ENCODE peak calls at places on chromosomes 16 and 17, in eight cellular contexts. W is upper lobe of right lung, C is neural progenitor cell, X is cardiac muscle cell, T is Peyer's patch, S is body of pancreas, M is fibroblast of the aortic adventitia, U is heart left ventricle. K is an unnamed sample.

GRCh38 chr17:45170976-45171337 is 9.3 kb downstream of the HEXIM2 start:
- DNase-seq in W (peak; percentile 73), C (no peak), X (peak; percentile 83), T (no peak), S (peak; percentile 85), M (peak; percentile 87), U (peak; percentile 53), K (peak; percentile 76)

GRCh38 chr16:4317471-4318170 is 1.8 kb downstream of the GLIS2 start:
- DNase-seq in W (peak; percentile 71), C (peak; percentile 84), X (peak; percentile 25), T (no peak), S (peak; percentile 45), M (peak; percentile 62), U (no peak), K (no peak)

GRCh38 chr17:27478901-27479531 is 22.8 kb downstream of the KSR1 start:
- DNase-seq in W (no peak), C (no peak), X (no peak), T (no peak), S (no peak), M (no peak), U (no peak), K (no peak)

GRCh38 chr17:14947671-14948070 is 317.5 kb downstream of the PMP22 start:
- DNase-seq in W (no peak), C (no peak), X (no peak), T (no peak), S (no peak), M (no peak), U (no peak), K (no peak)

GRCh38 chr17:5003214-5003867 is 5.6 kb downstream of the KIF1C start:
- DNase-seq in W (no peak), C (no peak), X (no peak), T (no peak), S (no peak), M (no peak), U (no peak), K (no peak)

GRCh38 chr17:34615326-34615725 is 35.9 kb downstream of the TMEM132E start:
- DNase-seq in W (no peak), C (no peak), X (no peak), T (no peak), S (no peak), M (no peak), U (no peak), K (no peak)

GRCh38 chr16:13935408-13935807 is 15.5 kb downstream of the ERCC4 start:
- DNase-seq in W (no peak), C (peak; percentile 66), X (no peak), T (no peak), S (no peak), M (no peak), U (no peak), K (no peak)

GRCh38 chr17:48630009-48630924 is 4.1 kb upstream of the HOXB9 start:
- DNase-seq in W (no peak), C (no peak), X (no peak), T (no peak), S (no peak), M (no peak), U (no peak), K (no peak)

GRCh38 chr16:64094170-64094960 is 1027.5 kb downstream of the CDH11 start:
- DNase-seq in W (no peak), C (peak; percentile 58), X (no peak), T (no peak), S (no peak), M (no peak), U (no peak), K (peak; percentile 16)

GRCh38 chr17:12744298-12744697 is 45.0 kb upstream of the ARHGAP44 start:
- DNase-seq in W (no peak), C (no peak), X (peak; percentile 36), T (no peak), S (no peak), M (no peak), U (peak; percentile 66), K (peak; percentile 47)

GRCh38 chr17:54172096-54172495 is 349.4 kb downstream of the KIF2B start:
- DNase-seq in W (no peak), C (no peak), X (no peak), T (no peak), S (no peak), M (no peak), U (no peak), K (no peak)

GRCh38 chr16:15961060-15961511 is 11.7 kb downstream of the ABCC1 start:
- DNase-seq in W (no peak), C (no peak), X (no peak), T (peak; percentile 41), S (no peak), M (peak; percentile 29), U (no peak), K (peak; percentile 31)

GRCh38 chr17:17722081-17722905 is 41.0 kb downstream of the RAI1 start:
- DNase-seq in W (no peak), C (peak; percentile 71), X (no peak), T (no peak), S (no peak), M (no peak), U (no peak), K (no peak)

GRCh38 chr16:65315004-65315398 is 193.1 kb upstream of the CDH11 start:
- DNase-seq in W (no peak), C (peak; percentile 2), X (peak; percentile 66), T (no peak), S (peak; percentile 16), M (peak; percentile 92), U (peak; percentile 65), K (peak; percentile 49)

GRCh38 chr16:55476625-55477533 is 2.1 kb upstream of the MMP2 start:
- DNase-seq in W (no peak), C (no peak), X (no peak), T (no peak), S (no peak), M (peak; percentile 69), U (peak; percentile 66), K (no peak)

GRCh38 chr17:5780476-5780875 is 196.2 kb upstream of the NLRP1 start:
- DNase-seq in W (no peak), C (no peak), X (peak; percentile 39), T (no peak), S (no peak), M (peak; percentile 45), U (no peak), K (peak; percentile 48)

GRCh38 chr17:44924107-44924544 is 8.8 kb upstream of the GFAP start:
- DNase-seq in W (peak; percentile 33), C (no peak), X (no peak), T (no peak), S (no peak), M (no peak), U (no peak), K (no peak)

GRCh38 chr16:47780213-47780612 is 319.1 kb downstream of the PHKB start:
- DNase-seq in W (no peak), C (no peak), X (no peak), T (no peak), S (no peak), M (no peak), U (no peak), K (no peak)

GRCh38 chr17:18226284-18226945 is 980 bp downstream of the LLGL1 start:
- DNase-seq in W (no peak), C (no peak), X (no peak), T (no peak), S (no peak), M (no peak), U (no peak), K (no peak)

GRCh38 chr16:47197536-47198179 is 53.9 kb upstream of the NETO2 start:
- DNase-seq in W (no peak), C (no peak), X (peak; percentile 92), T (no peak), S (peak; percentile 13), M (peak; percentile 72), U (peak; percentile 42), K (peak; percentile 91)

GRCh38 chr17:58052951-58053715 is 30.1 kb upstream of the DYNLL2 start:
- DNase-seq in W (no peak), C (no peak), X (no peak), T (no peak), S (no peak), M (no peak), U (no peak), K (no peak)

GRCh38 chr16:65731840-65732239 is 610.0 kb upstream of the CDH11 start:
- DNase-seq in W (no peak), C (no peak), X (no peak), T (no peak), S (no peak), M (peak; percentile 34), U (no peak), K (no peak)

GRCh38 chr17:59785091-59785799 is 77.8 kb downstream of the VMP1 start:
- DNase-seq in W (no peak), C (no peak), X (no peak), T (no peak), S (no peak), M (peak; percentile 33), U (no peak), K (no peak)

GRCh38 chr16:59611556-59611955 is 877.4 kb upstream of the GOT2 start:
- DNase-seq in W (no peak), C (no peak), X (no peak), T (no peak), S (no peak), M (no peak), U (no peak), K (no peak)

GRCh38 chr16:68711421-68712139 is 25.5 kb upstream of the CDH1 start:
- DNase-seq in W (no peak), C (no peak), X (no peak), T (no peak), S (no peak), M (no peak), U (peak; percentile 20), K (no peak)

GRCh38 chr16:2008009-2008526 is 1.6 kb downstream of the ZNF598 start:
- DNase-seq in W (no peak), C (no peak), X (peak; percentile 72), T (no peak), S (peak; percentile 83), M (peak; percentile 80), U (peak; percentile 24), K (peak; percentile 72)
- H3K4me3 ChIP-seq in W (peak overlapping the region; percentile 84), C (peak overlapping the region; percentile 100), X (peak overlapping the region; percentile 92), T (no peak overlapping the region), S (no peak overlapping the region), M (peak overlapping the region; percentile 81), U (no peak overlapping the region), K (peak overlapping the region; percentile 68)

GRCh38 chr16:24253192-24253591 is 2.9 kb upstream of the CACNG3 start:
- DNase-seq in W (no peak), C (peak; percentile 83), X (peak; percentile 48), T (peak; percentile 17), S (peak; percentile 22), M (peak; percentile 6), U (no peak), K (peak; percentile 29)
- TF ChIP-seq CTCF in W (peak; percentile 69), C (peak; percentile 79), X (peak; percentile 64), T (peak; percentile 67), S (peak; percentile 52), M (peak; percentile 52), U (peak; percentile 51), K (peak; percentile 55)

GRCh38 chr17:77148109-77148958 is 7.6 kb downstream of the SEC14L1 start:
- DNase-seq in W (peak; percentile 31), C (no peak), X (no peak), T (no peak), S (no peak), M (no peak), U (no peak), K (no peak)
- H3K4me3 ChIP-seq in W (peak overlapping the region; percentile 32), C (no peak overlapping the region), X (no peak overlapping the region), T (no peak overlapping the region), S (no peak overlapping the region), M (no peak overlapping the region), U (no peak overlapping the region), K (no peak overlapping the region)

DNA sequence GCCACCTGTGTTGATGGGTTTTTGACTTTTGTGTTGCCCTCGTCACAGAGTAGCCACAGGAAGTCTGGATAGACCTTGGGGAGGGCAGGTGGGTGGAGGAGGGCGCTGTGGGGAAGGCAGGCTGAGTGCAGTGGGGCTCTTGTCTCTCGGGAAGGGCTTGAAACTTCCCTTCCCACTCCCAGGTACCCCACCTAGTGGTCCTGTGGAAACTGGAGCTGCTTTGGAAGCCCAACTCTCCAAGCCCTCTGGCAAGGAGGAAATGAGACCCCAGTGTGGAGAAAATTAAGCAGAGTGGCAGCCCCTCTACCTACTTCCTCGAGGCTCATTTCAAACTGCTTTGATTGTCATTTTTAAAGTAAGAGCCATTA is 9.2 kb downstream of the CA5A start:
- DNase-seq in W (no peak), C (no peak), X (no peak), T (no peak), S (no peak), M (no peak), U (no peak), K (no peak)
- TF ChIP-seq CTCF in W (no peak), C (peak; percentile 32), X (no peak), T (no peak), S (no peak), M (peak; percentile 6), U (no peak), K (no peak)

K was measured in fibroblast of pulmonary artery.